ENCODE peak calls at places on chromosomes 5 and 9, in ten cellular contexts. F, O, V, G, M, X, Q, N, R and E are unnamed samples.

GRCh38 chr9:136668983-136669790 is 6.5 kb downstream of the EGFL7 start:
- DNase-seq in N (no peak), M (no peak), O (no peak), Q (no peak), R (peak; percentile 67), X (peak; percentile 32), V (no peak), G (no peak), F (no peak), E (no peak)

GRCh38 chr9:113992994-113993393 is 85.1 kb downstream of the AMBP start:
- DNase-seq in X (no peak), M (no peak), F (no peak), G (no peak), N (no peak), R (no peak), Q (no peak), V (no peak), O (no peak), E (no peak)

GRCh38 chr9:135243201-135244190 is 156.0 kb downstream of the OLFM1 start:
- DNase-seq in Q (no peak), F (no peak), R (no peak), M (no peak), V (no peak), X (no peak), O (no peak), N (no peak), G (no peak), E (peak; percentile 21)

GRCh38 chr9:4497855-4498254 is 7.6 kb downstream of the SLC1A1 start:
- DNase-seq in F (no peak), V (no peak), Q (no peak), M (no peak), R (no peak), X (peak; percentile 32), O (no peak), N (no peak), G (no peak), E (no peak)

GRCh38 chr9:76198336-76198735 is 195.9 kb downstream of the RFK start:
- DNase-seq in G (no peak), O (no peak), X (no peak), R (no peak), M (no peak), V (no peak), F (no peak), N (no peak), Q (no peak), E (no peak)

GRCh38 chr5:65185468-65185867 is 296.3 kb downstream of the ADAMTS6 start:
- DNase-seq in X (peak; percentile 72), Q (no peak), M (no peak), F (no peak), G (no peak), N (no peak), R (no peak), O (no peak), V (no peak), E (no peak)

GRCh38 chr9:31065691-31066090 is 1318.8 kb upstream of the ACO1 start:
- DNase-seq in V (no peak), N (no peak), R (no peak), X (no peak), G (no peak), M (no peak), F (no peak), Q (no peak), O (no peak), E (no peak)

GRCh38 chr5:78591972-78592700 is 56.4 kb downstream of the LHFPL2 start:
- DNase-seq in X (peak; percentile 40), G (no peak), R (no peak), N (no peak), Q (no peak), F (no peak), O (no peak), M (no peak), V (no peak), E (no peak)

GRCh38 chr9:129138144-129138462 is 26.9 kb downstream of the PTPA start:
- DNase-seq in M (no peak), F (no peak), O (no peak), N (no peak), G (no peak), Q (no peak), X (no peak), V (no peak), R (no peak), E (no peak)

GRCh38 chr5:141732417-141732816 is 50.4 kb upstream of the ARAP3 start:
- DNase-seq in Q (no peak), R (no peak), F (no peak), N (no peak), G (no peak), O (no peak), V (no peak), M (no peak), X (no peak), E (no peak)

GRCh38 chr5:146873186-146873917 is 5.2 kb downstream of the PPP2R2B start:
- DNase-seq in G (no peak), M (no peak), R (no peak), F (no peak), O (no peak), X (no peak), N (no peak), V (no peak), Q (no peak), E (no peak)

GRCh38 chr5:149618581-149619248 is 37.4 kb downstream of the ARHGEF37 start:
- DNase-seq in R (peak; percentile 75), O (peak; percentile 67), G (no peak), X (peak; percentile 92), M (no peak), N (peak; percentile 43), V (no peak), F (no peak), Q (peak; percentile 75), E (peak; percentile 56)

GRCh38 chr5:22070151-22070550 is 783.0 kb downstream of the CDH12 start:
- DNase-seq in R (no peak), M (no peak), G (no peak), X (no peak), O (peak; percentile 4), V (no peak), Q (no peak), F (no peak), N (no peak), E (no peak)